ENCODE peak calls at places on chromosome 22, in four cellular contexts. W is ovary, A is Panc1, T is A549. U is an unnamed sample. For H3K4me1, the result is how much of the 10 kb centered on the place peaks cover.

GRCh38 chr22:49263101-49263500 is 564.6 kb downstream of the BRD1 start:
- DNase-seq in T (no peak), W (no peak), A (no peak), U (no peak)

GRCh38 chr22:50169774-50170341 is 673 bp upstream of the PANX2 start:
- DNase-seq in W (no peak), T (no peak), A (no peak), U (peak)

GRCh38 chr22:33361581-33361980 is 303.4 kb upstream of the SYN3 start:
- DNase-seq in W (no peak), A (no peak), T (peak), U (no peak)

GRCh38 chr22:43289976-43290663 is 53.1 kb downstream of the SCUBE1 start:
- DNase-seq in A (no peak), T (no peak), W (peak), U (no peak)

GRCh38 chr22:38228326-38228872 is 26.6 kb downstream of the MAFF start:
- DNase-seq in T (no peak), W (no peak), A (no peak), U (no peak)

GRCh38 chr22:29503811-29504372 is 23.9 kb downstream of the NEFH start:
- DNase-seq in W (peak), A (no peak), T (peak), U (no peak)

GRCh38 chr22:43616645-43617044 is 195.5 kb downstream of the EFCAB6 start:
- DNase-seq in T (no peak), A (no peak), W (no peak), U (no peak)

GRCh38 chr22:18076060-18076497 is 1.7 kb upstream of the PEX26 start:
- DNase-seq in W (peak), A (peak), T (peak), U (peak)

GRCh38 chr22:29804985-29805384 is 33.1 kb downstream of the ASCC2 start:
- DNase-seq in A (no peak), T (no peak), W (no peak), U (no peak)

GRCh38 chr22:48418831-48419230 is 1408.8 kb downstream of the BRD1 start:
- DNase-seq in T (no peak), A (no peak), W (peak), U (no peak)

GRCh38 chr22:48835364-48835763 is 992.3 kb downstream of the BRD1 start:
- DNase-seq in W (no peak), T (no peak), A (no peak), U (no peak)

GRCh38 chr22:16845881-16846280 is 20.7 kb upstream of the XKR3 start:
- DNase-seq in W (no peak), A (no peak), T (no peak), U (no peak)

GRCh38 chr22:49303061-49303735 is 524.5 kb downstream of the BRD1 start:
- DNase-seq in W (no peak), T (no peak), A (no peak), U (no peak)

GRCh38 chr22:48100685-48101417 is 1338.4 kb downstream of the TBC1D22A start:
- DNase-seq in A (no peak), T (no peak), W (no peak), U (no peak)

GRCh38 chr22:30802202-30803166 is 107.8 kb downstream of the OSBP2 start:
- DNase-seq in T (peak), A (no peak), W (peak), U (peak)

GRCh38 chr22:25548866-25549464 is 15.5 kb upstream of the GRK3 start:
- DNase-seq in W (no peak), A (no peak), T (no peak), U (no peak)

GRCh38 chr22:31917227-31917921 is 27.0 kb upstream of the YWHAH start:
- DNase-seq in A (no peak), T (no peak), W (no peak), U (no peak)

GRCh38 chr22:16806401-16806800 is 18.8 kb downstream of the XKR3 start:
- DNase-seq in W (no peak), A (no peak), T (no peak), U (no peak)

GRCh38 chr22:30272781-30273180 is 6.1 kb upstream of the OSM start:
- DNase-seq in W (no peak), T (no peak), A (no peak), U (no peak)

GRCh38 chr22:48690583-48691317 is 1136.9 kb downstream of the BRD1 start:
- DNase-seq in A (no peak), T (no peak), W (no peak), U (no peak)

GRCh38 chr22:23529166-23530103 is 50.7 kb downstream of the IGLL1 start:
- DNase-seq in W (peak), T (no peak), A (no peak), U (no peak)

GRCh38 chr22:24822471-24822870 is 16.5 kb downstream of the SGSM1 start:
- DNase-seq in W (no peak), T (no peak), A (no peak), U (no peak)

GRCh38 chr22:30717331-30717921 is 22.8 kb downstream of the OSBP2 start:
- DNase-seq in T (peak), W (no peak), A (no peak), U (peak)

GRCh38 chr22:25395468-25395867 is 169.0 kb upstream of the GRK3 start:
- DNase-seq in A (no peak), T (no peak), W (no peak), U (no peak)

GRCh38 chr22:18968011-18968749 is 32.1 kb upstream of the PRODH start:
- DNase-seq in T (no peak), W (no peak), A (no peak), U (peak)

GRCh38 chr22:39955675-39956074 is 4.5 kb upstream of the TMA7B start:
- DNase-seq in W (no peak), A (no peak), T (no peak), U (no peak)

GRCh38 chr22:50476819-50477344 is 2.0 kb upstream of the SBF1 start:
- DNase-seq in A (no peak), T (no peak), W (no peak), U (no peak)

GRCh38 chr22:24093855-24094254 is 82.8 kb downstream of the CABIN1 start:
- DNase-seq in A (no peak), W (no peak), T (peak), U (no peak)

GRCh38 chr22:49688516-49689254 is 139.0 kb downstream of the BRD1 start:
- DNase-seq in T (no peak), A (no peak), W (no peak), U (no peak)

GRCh38 chr22:38012604-38013072 is 28.3 kb upstream of the SOX10 start:
- DNase-seq in W (peak), T (no peak), A (no peak), U (no peak)

GRCh38 chr22:48858121-48858520 is 969.6 kb downstream of the BRD1 start:
- DNase-seq in W (no peak), A (no peak), T (no peak), U (no peak)

GRCh38 chr22:49197986-49198704 is 629.5 kb downstream of the BRD1 start:
- DNase-seq in A (no peak), W (peak), T (no peak), U (no peak)

GRCh38 chr22:38313384-38313955 is 3.8 kb downstream of the CSNK1E start:
- DNase-seq in A (peak), W (peak), T (peak), U (no peak)

GRCh38 chr22:49152930-49153770 is 674.5 kb downstream of the BRD1 start:
- DNase-seq in T (no peak), W (no peak), A (no peak), U (no peak)

GRCh38 chr22:47757741-47758140 is 995.3 kb downstream of the TBC1D22A start:
- DNase-seq in A (no peak), W (no peak), T (no peak), U (no peak)

GRCh38 chr22:33314316-33314715 is 256.1 kb upstream of the SYN3 start:
- DNase-seq in W (no peak), T (no peak), A (no peak), U (no peak)

GRCh38 chr22:19113429-19113828 is 8.8 kb downstream of the DGCR2 start:
- DNase-seq in T (no peak), A (no peak), W (no peak), U (no peak)

GRCh38 chr22:26033071-26033470 is 136.2 kb upstream of the SEZ6L start:
- DNase-seq in T (no peak), A (no peak), W (no peak), U (no peak)

GRCh38 chr22:31143537-31143936 is 3.2 kb upstream of the PLA2G3 start:
- DNase-seq in A (no peak), T (no peak), W (no peak), U (no peak)

DNA sequence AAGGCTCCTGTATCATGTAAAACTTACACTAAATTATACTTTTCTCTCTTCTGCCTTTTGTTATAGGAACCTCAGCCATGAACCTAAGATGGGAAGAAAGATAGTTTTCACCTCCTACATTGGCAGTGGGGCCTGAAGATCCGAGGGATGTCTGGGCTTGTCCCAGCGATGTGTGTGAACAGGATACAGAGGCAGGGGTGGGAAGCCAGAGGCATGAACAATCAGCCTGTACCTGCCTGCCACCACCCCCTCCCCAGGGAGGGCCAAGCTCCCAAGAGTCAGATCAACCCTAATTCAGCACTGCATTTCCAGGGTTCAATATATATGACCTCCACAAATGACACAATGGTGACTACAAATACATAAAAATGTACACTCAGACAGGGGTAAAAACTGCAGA is 9.4 kb downstream of the KIAA0930 start:
- DNase-seq in W (no peak), A (no peak), T (no peak), U (no peak)
- H3K4me1 ChIP-seq in W (under half), A (under half), T (under half), U (under half)

DNA sequence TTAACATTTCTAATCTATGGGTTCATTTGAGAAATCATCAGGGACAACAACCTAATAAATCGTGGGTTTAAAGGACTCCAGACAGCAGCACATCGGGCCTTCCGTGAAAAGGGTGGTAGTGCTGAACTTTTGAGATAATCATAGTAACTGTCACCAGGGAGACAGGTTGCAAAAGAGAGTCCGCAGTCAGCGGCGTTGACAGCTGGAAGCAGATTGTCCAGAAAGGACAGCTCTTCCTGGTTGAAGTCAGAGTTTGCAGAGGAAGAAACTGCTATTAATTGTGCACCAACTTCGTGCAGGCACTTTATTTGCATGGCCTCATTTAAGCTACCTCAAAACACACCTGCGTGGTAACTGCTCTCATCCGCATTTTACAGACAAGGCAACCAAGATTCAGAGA is 20.5 kb upstream of the ISX start:
- DNase-seq in A (no peak), W (no peak), T (no peak), U (no peak)
- H3K4me1 ChIP-seq in A (under half), W (under half), T (under half), U (under half)

GRCh38 chr22:20437253-20438065 is at the start of gene SCARF2:
- DNase-seq in A (no peak), T (no peak), W (peak), U (no peak)
- H3K4me1 ChIP-seq in A (under half), T (under half), W (under half), U (under half)

DNA sequence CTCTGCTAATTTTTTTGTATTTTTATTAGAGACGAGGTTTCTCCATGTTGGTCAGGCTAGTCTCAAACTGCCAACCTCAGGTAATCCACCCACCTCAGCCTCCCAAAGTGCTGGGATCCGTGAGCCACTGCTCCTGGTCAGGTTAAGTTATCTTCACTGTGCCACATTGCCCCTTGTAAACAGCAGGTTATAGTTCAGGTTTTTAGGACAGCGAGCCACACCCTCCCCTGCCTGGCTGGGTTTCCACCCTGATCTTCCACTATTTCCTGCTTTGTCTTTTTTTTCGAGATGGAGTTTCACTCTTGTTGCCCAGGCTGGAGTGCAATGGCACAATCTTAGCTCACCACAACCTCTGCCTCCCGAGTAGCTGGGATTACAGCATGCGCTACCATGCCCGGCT is 16.1 kb downstream of the ACO2 start:
- DNase-seq in T (no peak), W (no peak), A (no peak), U (no peak)
- H3K4me1 ChIP-seq in T (under half), W (under half), A (under half), U (under half)

GRCh38 chr22:46545041-46545796 is 7.8 kb upstream of the CELSR1 start:
- DNase-seq in W (no peak), A (no peak), T (no peak), U (no peak)
- H3K4me1 ChIP-seq in W (under half), A (under half), T (under half), U (under half)

DNA sequence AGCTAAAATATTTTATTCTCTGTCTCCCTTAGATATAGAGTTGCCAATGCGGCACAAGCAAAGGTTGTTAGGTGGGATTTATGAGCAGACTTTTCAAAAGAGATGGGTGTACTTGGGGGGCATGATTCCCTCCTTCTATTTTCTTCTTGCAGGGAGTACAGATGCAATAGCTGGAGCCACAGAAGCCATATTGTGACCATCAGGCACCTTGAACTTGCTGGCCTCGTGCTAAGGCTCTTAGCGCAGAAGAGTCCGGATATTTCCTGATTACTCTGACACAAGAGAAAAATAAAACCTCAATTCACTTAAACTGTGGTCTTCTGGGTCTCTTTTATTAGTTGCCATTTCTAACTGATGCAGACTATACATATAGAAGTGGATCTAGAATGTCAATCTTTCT is 547.4 kb downstream of the MIAT start:
- DNase-seq in W (no peak), T (no peak), A (no peak), U (no peak)
- H3K4me1 ChIP-seq in W (under half), T (half or more), A (under half), U (under half)

GRCh38 chr22:28435271-28435825 is 244.3 kb downstream of the TTC28 start:
- DNase-seq in A (no peak), W (no peak), T (no peak), U (peak)
- H3K4me1 ChIP-seq in A (under half), W (under half), T (under half), U (under half)

GRCh38 chr22:46087816-46088277 is 62.5 kb upstream of the PPARA start:
- DNase-seq in A (no peak), W (peak), T (peak), U (no peak)
- H3K4me1 ChIP-seq in A (half or more), W (half or more), T (half or more), U (under half)

DNA sequence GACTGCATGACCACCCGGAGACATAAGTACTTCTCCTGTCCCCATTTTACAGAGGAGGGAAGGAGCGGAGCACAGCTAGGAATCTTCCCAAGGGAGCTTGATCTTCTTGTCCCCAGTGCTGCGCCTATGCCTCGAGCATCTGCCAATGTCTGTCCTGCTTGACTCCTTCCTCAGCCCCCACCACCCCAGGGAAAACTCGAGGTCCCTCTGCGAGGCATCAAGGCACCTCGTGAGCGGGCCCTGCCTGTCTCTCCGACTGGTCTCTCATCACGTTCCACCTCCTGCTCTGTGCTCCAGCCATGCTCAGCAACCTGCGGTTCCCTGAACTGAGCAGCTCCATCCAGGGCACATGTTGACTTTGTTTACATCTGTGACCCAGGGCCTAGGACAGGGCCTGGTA is 2.5 kb downstream of the NCF4 start:
- DNase-seq in A (no peak), T (no peak), W (no peak), U (no peak)
- H3K4me1 ChIP-seq in A (under half), T (under half), W (under half), U (under half)

DNA sequence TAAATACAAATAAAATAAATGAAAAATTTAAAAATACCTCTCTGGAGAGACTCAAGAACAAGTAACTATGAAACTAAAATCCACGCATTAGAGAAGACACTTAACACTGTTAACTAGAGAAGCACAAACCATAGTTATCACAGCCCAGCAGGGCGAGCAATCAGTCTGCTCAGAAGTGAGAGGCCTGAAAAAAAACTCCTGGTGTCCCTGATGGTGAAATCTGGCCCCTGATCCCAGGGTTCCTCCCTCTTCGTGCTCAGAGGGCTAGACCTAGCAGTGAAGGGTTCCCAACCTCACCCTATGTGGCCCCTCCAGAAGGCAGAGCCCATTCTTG is 49.7 kb upstream of the VPREB1 start:
- DNase-seq in A (no peak), W (no peak), T (no peak), U (no peak)
- H3K4me1 ChIP-seq in A (under half), W (under half), T (under half), U (under half)